ENCODE peak calls at places on chromosomes 2 and 18, in four cellular contexts. One of them, this sample, is unnamed.
A peak's percentile ranks its signal among the peaks of the same experiment; 100 is the strongest.

GRCh38 chr2:10048501-10049171 is 5.3 kb downstream of the KLF11 start:
- DNase-seq in neuronal stem cell: no peak
- DNase-seq in suprapubic skin: no peak
- DNase-seq in esophagus squamous epithelium: no peak
- DNase-seq in this sample: no peak

GRCh38 chr18:8987250-8987649 is 115.2 kb upstream of the NDUFV2 start:
- DNase-seq in neuronal stem cell: no peak
- DNase-seq in esophagus squamous epithelium: no peak
- DNase-seq in suprapubic skin: no peak
- DNase-seq in this sample: no peak

GRCh38 chr2:127024769-127025356 is 82.1 kb downstream of the BIN1 start:
- DNase-seq in esophagus squamous epithelium: no peak
- DNase-seq in neuronal stem cell: peak; percentile 43
- DNase-seq in suprapubic skin: no peak
- DNase-seq in this sample: no peak

GRCh38 chr2:220465700-220466099 is 838.3 kb downstream of the SLC4A3 start:
- DNase-seq in neuronal stem cell: no peak
- DNase-seq in esophagus squamous epithelium: no peak
- DNase-seq in suprapubic skin: no peak
- DNase-seq in this sample: no peak

GRCh38 chr2:18498531-18498930 is 61.9 kb downstream of the RDH14 start:
- DNase-seq in suprapubic skin: no peak
- DNase-seq in esophagus squamous epithelium: no peak
- DNase-seq in neuronal stem cell: no peak
- DNase-seq in this sample: no peak

GRCh38 chr2:205706769-205707375 is 24.6 kb downstream of the NRP2 start:
- DNase-seq in esophagus squamous epithelium: peak; percentile 29
- DNase-seq in neuronal stem cell: no peak
- DNase-seq in suprapubic skin: no peak
- DNase-seq in this sample: no peak

GRCh38 chr2:182018218-182018617 is 32.6 kb downstream of the PPP1R1C start:
- DNase-seq in suprapubic skin: no peak
- DNase-seq in neuronal stem cell: no peak
- DNase-seq in esophagus squamous epithelium: no peak
- DNase-seq in this sample: no peak

GRCh38 chr2:13230221-13230620 is 513.5 kb downstream of the TRIB2 start:
- DNase-seq in neuronal stem cell: no peak
- DNase-seq in esophagus squamous epithelium: no peak
- DNase-seq in suprapubic skin: no peak
- DNase-seq in this sample: no peak

GRCh38 chr18:61901334-61901986 is 8.7 kb upstream of the RNF152 start:
- DNase-seq in esophagus squamous epithelium: no peak
- DNase-seq in neuronal stem cell: peak; percentile 48
- DNase-seq in suprapubic skin: no peak
- DNase-seq in this sample: no peak

GRCh38 chr18:69725009-69725408 is 222.7 kb downstream of the CD226 start:
- DNase-seq in esophagus squamous epithelium: no peak
- DNase-seq in suprapubic skin: no peak
- DNase-seq in neuronal stem cell: no peak
- DNase-seq in this sample: no peak

GRCh38 chr2:59732861-59733603 is 820.4 kb downstream of the BCL11A start:
- DNase-seq in suprapubic skin: no peak
- DNase-seq in neuronal stem cell: no peak
- DNase-seq in esophagus squamous epithelium: no peak
- DNase-seq in this sample: no peak

GRCh38 chr2:19900536-19901200 is 1.1 kb downstream of the TTC32 start:
- DNase-seq in esophagus squamous epithelium: no peak
- DNase-seq in neuronal stem cell: no peak
- DNase-seq in suprapubic skin: no peak
- DNase-seq in this sample: no peak

GRCh38 chr2:4898706-4899105 is 793.5 kb upstream of the SOX11 start:
- DNase-seq in suprapubic skin: no peak
- DNase-seq in neuronal stem cell: no peak
- DNase-seq in esophagus squamous epithelium: no peak
- DNase-seq in this sample: no peak

GRCh38 chr2:102094917-102095316 is 47.6 kb upstream of the IL1R1 start:
- DNase-seq in suprapubic skin: no peak
- DNase-seq in esophagus squamous epithelium: no peak
- DNase-seq in neuronal stem cell: no peak
- DNase-seq in this sample: no peak

GRCh38 chr18:34977787-34978532 is 63.3 kb upstream of the MAPRE2 start:
- DNase-seq in neuronal stem cell: no peak
- DNase-seq in suprapubic skin: peak; percentile 84
- DNase-seq in esophagus squamous epithelium: peak; percentile 2
- DNase-seq in this sample: peak; percentile 42

GRCh38 chr2:237321746-237322145 is 92.2 kb downstream of the COL6A3 start:
- DNase-seq in neuronal stem cell: no peak
- DNase-seq in esophagus squamous epithelium: no peak
- DNase-seq in suprapubic skin: no peak
- DNase-seq in this sample: no peak

GRCh38 chr2:195648780-195649179 is 8.2 kb upstream of the SLC39A10 start:
- DNase-seq in esophagus squamous epithelium: no peak
- DNase-seq in suprapubic skin: no peak
- DNase-seq in neuronal stem cell: no peak
- DNase-seq in this sample: no peak

GRCh38 chr18:33804258-33804657 is 226.2 kb downstream of the ASXL3 start:
- DNase-seq in neuronal stem cell: no peak
- DNase-seq in esophagus squamous epithelium: no peak
- DNase-seq in suprapubic skin: no peak
- DNase-seq in this sample: no peak

GRCh38 chr18:56627991-56628390 is 10.4 kb downstream of the TXNL1 start:
- DNase-seq in neuronal stem cell: no peak
- DNase-seq in esophagus squamous epithelium: no peak
- DNase-seq in suprapubic skin: no peak
- DNase-seq in this sample: no peak

GRCh38 chr18:78611869-78612268 is 367.7 kb upstream of the SALL3 start:
- DNase-seq in suprapubic skin: no peak
- DNase-seq in neuronal stem cell: no peak
- DNase-seq in esophagus squamous epithelium: no peak
- DNase-seq in this sample: no peak

GRCh38 chr2:227447606-227448005 is 24.4 kb upstream of the AGFG1 start:
- DNase-seq in suprapubic skin: no peak
- DNase-seq in neuronal stem cell: no peak
- DNase-seq in esophagus squamous epithelium: no peak
- DNase-seq in this sample: no peak

GRCh38 chr2:196535742-196536141 is 103.8 kb upstream of the CCDC150 start:
- DNase-seq in esophagus squamous epithelium: no peak
- DNase-seq in suprapubic skin: no peak
- DNase-seq in neuronal stem cell: no peak
- DNase-seq in this sample: no peak

GRCh38 chr2:230418341-230419016 is 2.5 kb downstream of the SP100 start:
- DNase-seq in suprapubic skin: no peak
- DNase-seq in esophagus squamous epithelium: no peak
- DNase-seq in neuronal stem cell: no peak
- DNase-seq in this sample: no peak

GRCh38 chr2:108428286-108429009 is 20.6 kb upstream of the GCC2 start:
- DNase-seq in neuronal stem cell: no peak
- DNase-seq in esophagus squamous epithelium: no peak
- DNase-seq in suprapubic skin: no peak
- DNase-seq in this sample: no peak

GRCh38 chr2:82675186-82675585 is 1783.9 kb downstream of the SUCLG1 start:
- DNase-seq in suprapubic skin: no peak
- DNase-seq in esophagus squamous epithelium: no peak
- DNase-seq in neuronal stem cell: no peak
- DNase-seq in this sample: no peak

GRCh38 chr2:54308782-54309181 is 52.8 kb upstream of the TSPYL6 start:
- DNase-seq in esophagus squamous epithelium: no peak
- DNase-seq in suprapubic skin: no peak
- DNase-seq in neuronal stem cell: no peak
- DNase-seq in this sample: no peak

GRCh38 chr2:20617892-20618467 is 32.9 kb downstream of the HS1BP3 start:
- DNase-seq in suprapubic skin: peak; percentile 97
- DNase-seq in esophagus squamous epithelium: peak; percentile 32
- DNase-seq in neuronal stem cell: no peak
- DNase-seq in this sample: peak; percentile 95

GRCh38 chr2:191870744-191871143 is 23.9 kb upstream of the CAVIN2 start:
- DNase-seq in neuronal stem cell: no peak
- DNase-seq in suprapubic skin: no peak
- DNase-seq in esophagus squamous epithelium: no peak
- DNase-seq in this sample: no peak

GRCh38 chr2:55862269-55862668 is 61.3 kb downstream of the EFEMP1 start:
- DNase-seq in suprapubic skin: no peak
- DNase-seq in neuronal stem cell: no peak
- DNase-seq in esophagus squamous epithelium: no peak
- DNase-seq in this sample: no peak

GRCh38 chr18:41745166-41746049 is 209.6 kb upstream of the PIK3C3 start:
- DNase-seq in neuronal stem cell: peak; percentile 64
- DNase-seq in suprapubic skin: no peak
- DNase-seq in esophagus squamous epithelium: no peak
- DNase-seq in this sample: peak; percentile 32

DNA sequence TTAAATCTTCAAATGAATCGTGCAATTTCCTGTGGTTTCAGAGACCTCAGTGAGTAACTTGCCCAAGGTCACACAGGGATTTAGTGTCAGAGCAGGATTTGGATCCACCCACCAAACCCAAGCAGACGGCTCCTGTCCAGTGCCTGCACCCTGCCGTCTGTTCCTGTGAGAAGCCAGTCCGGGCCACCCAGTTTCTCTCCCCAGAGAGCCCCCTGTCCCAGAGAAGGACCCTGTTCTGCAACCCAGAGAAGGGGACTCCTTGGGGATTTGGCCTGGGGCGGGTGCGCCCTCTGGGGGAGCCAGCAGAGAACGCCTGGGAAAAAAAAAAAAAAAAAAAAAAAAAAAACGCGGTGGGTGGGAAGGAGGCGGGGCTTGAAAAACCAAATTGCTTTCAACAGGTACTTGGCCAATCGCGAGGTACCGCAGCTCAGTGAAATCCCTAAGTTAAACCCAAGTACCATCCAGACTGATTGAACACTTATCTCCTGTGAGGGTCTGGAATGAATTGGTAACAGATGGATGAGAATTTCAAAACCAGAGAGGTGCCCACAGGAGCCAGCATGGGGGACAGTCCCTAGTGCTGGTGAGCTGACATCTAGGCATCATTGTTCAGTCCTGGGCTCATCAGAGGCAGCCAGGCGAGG is 30.9 kb upstream of the REEP1 start:
- DNase-seq in esophagus squamous epithelium: no peak
- DNase-seq in neuronal stem cell: peak; percentile 69
- DNase-seq in suprapubic skin: no peak
- DNase-seq in this sample: no peak
- H3K27ac ChIP-seq in esophagus squamous epithelium: no peak overlapping the region
- H3K27ac ChIP-seq in neuronal stem cell: no peak overlapping the region
- H3K27ac ChIP-seq in suprapubic skin: no peak overlapping the region
- H3K27ac ChIP-seq in this sample: no peak overlapping the region

DNA sequence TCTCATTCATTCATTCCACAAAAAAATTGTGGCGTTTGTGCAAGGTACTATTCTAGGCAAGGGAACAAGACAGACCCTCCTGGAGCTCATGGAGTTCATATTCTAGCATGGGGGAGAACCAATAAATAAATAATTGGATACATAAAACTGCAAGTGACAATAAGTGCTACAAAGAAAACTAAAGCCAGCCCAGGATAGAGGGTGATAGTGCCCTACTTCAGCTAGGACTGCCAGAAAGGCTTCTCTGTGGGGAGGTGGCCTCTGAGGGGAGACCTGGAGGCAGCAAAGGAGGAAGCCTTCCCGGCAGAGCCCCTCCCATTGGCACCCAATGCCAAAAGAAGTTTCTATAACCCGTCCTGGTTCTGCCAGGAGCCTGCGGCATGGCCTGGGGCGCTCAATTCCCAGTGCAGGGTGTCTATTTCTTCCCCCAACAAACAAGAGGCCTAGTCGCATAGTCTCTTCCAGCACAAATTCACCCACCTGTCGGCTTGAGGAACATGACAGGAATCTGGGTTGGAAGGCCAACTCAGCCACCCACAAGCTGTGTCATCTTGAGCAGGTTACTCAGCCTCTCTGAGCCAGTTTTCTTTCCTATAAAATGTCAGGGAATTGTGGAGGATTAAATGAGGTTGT is 94.4 kb downstream of the ZFP36L2 start:
- DNase-seq in suprapubic skin: no peak
- DNase-seq in esophagus squamous epithelium: no peak
- DNase-seq in neuronal stem cell: no peak
- DNase-seq in this sample: peak; percentile 76
- H3K4me1 ChIP-seq in suprapubic skin: peaks cover 63% of the 10 kb centered on the region
- H3K4me1 ChIP-seq in esophagus squamous epithelium: peaks cover 100% of the 10 kb centered on the region
- H3K4me1 ChIP-seq in neuronal stem cell: peaks cover 26% of the 10 kb centered on the region
- H3K4me1 ChIP-seq in this sample: peaks cover 25% of the 10 kb centered on the region

GRCh38 chr18:50446629-50447028 is 71.8 kb downstream of the SKA1 start:
- DNase-seq in esophagus squamous epithelium: no peak
- DNase-seq in neuronal stem cell: no peak
- DNase-seq in suprapubic skin: no peak
- DNase-seq in this sample: no peak

GRCh38 chr18:50439460-50440015 is 64.7 kb downstream of the SKA1 start:
- DNase-seq in suprapubic skin: no peak
- DNase-seq in neuronal stem cell: no peak
- DNase-seq in esophagus squamous epithelium: no peak
- DNase-seq in this sample: no peak

GRCh38 chr18:50447102-50447501 is 72.3 kb downstream of the SKA1 start:
- DNase-seq in esophagus squamous epithelium: no peak
- DNase-seq in suprapubic skin: no peak
- DNase-seq in neuronal stem cell: no peak
- DNase-seq in this sample: no peak

GRCh38 chr18:50444539-50444938 is 69.7 kb downstream of the SKA1 start:
- DNase-seq in neuronal stem cell: no peak
- DNase-seq in suprapubic skin: no peak
- DNase-seq in esophagus squamous epithelium: no peak
- DNase-seq in this sample: no peak

GRCh38 chr18:50441518-50441917 is 66.7 kb downstream of the SKA1 start:
- DNase-seq in suprapubic skin: no peak
- DNase-seq in esophagus squamous epithelium: no peak
- DNase-seq in neuronal stem cell: no peak
- DNase-seq in this sample: no peak
- H3K27ac ChIP-seq in suprapubic skin: no peak overlapping the region
- H3K27ac ChIP-seq in esophagus squamous epithelium: no peak overlapping the region
- H3K27ac ChIP-seq in neuronal stem cell: no peak overlapping the region
- H3K27ac ChIP-seq in this sample: no peak overlapping the region

GRCh38 chr2:160381425-160381951 is 112.1 kb downstream of the RBMS1 start:
- DNase-seq in suprapubic skin: no peak
- DNase-seq in esophagus squamous epithelium: no peak
- DNase-seq in neuronal stem cell: no peak
- DNase-seq in this sample: no peak

GRCh38 chr2:160388464-160389263 is 104.9 kb downstream of the RBMS1 start:
- DNase-seq in neuronal stem cell: no peak
- DNase-seq in suprapubic skin: peak; percentile 79
- DNase-seq in esophagus squamous epithelium: no peak
- DNase-seq in this sample: no peak

GRCh38 chr2:160387558-160388262 is 105.9 kb downstream of the RBMS1 start:
- DNase-seq in neuronal stem cell: no peak
- DNase-seq in suprapubic skin: peak; percentile 81
- DNase-seq in esophagus squamous epithelium: no peak
- DNase-seq in this sample: no peak

GRCh38 chr2:160380613-160381012 is 113.0 kb downstream of the RBMS1 start:
- DNase-seq in esophagus squamous epithelium: no peak
- DNase-seq in neuronal stem cell: no peak
- DNase-seq in suprapubic skin: no peak
- DNase-seq in this sample: no peak

DNA sequence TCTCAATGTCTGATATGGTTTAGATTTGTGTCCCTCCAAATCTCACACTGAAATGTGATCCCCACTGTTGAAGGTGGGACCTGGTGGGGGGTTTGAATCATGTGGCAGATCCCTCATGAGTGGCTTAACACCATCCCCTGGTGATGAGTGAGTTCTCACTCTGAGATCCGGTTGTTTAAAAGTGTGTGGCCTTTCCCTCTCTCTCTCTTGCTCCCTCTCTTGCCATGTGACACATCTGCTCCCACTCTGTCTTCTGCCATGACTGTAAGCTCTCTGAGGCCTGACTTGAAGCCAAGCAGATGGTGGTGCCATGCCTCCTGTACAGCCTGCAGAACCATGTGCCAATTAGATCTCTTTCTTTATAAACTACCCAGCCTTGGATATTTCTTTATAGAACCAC is 108.8 kb downstream of the RBMS1 start:
- DNase-seq in esophagus squamous epithelium: no peak
- DNase-seq in suprapubic skin: no peak
- DNase-seq in neuronal stem cell: no peak
- DNase-seq in this sample: no peak
- H3K4me1 ChIP-seq in esophagus squamous epithelium: peaks cover 77% of the 10 kb centered on the region
- H3K4me1 ChIP-seq in suprapubic skin: peaks cover 62% of the 10 kb centered on the region
- H3K4me1 ChIP-seq in neuronal stem cell: peaks cover 10% of the 10 kb centered on the region
- H3K4me1 ChIP-seq in this sample: peaks cover 18% of the 10 kb centered on the region